ENCODE peak calls at places on chromosomes 2 and 18, in seven cellular contexts. T is upper lobe of right lung; A is naive thymus-derived CD4-positive, alpha-beta T cell; J is H7; Z is transverse colon; G is fibroblast of lung; N is psoas muscle. R is an unnamed sample.

GRCh38 chr2:29245742-29246387 is 130.7 kb downstream of the CLIP4 start:
- DNase-seq in T (no peak), A (no peak), J (no peak), Z (no peak), G (no peak), N (no peak), R (no peak)

GRCh38 chr2:143700865-143701264 is 571.6 kb downstream of the ARHGAP15 start:
- DNase-seq in T (no peak), A (no peak), J (no peak), Z (no peak), G (peak), N (no peak), R (no peak)

GRCh38 chr2:32235315-32235714 is 29.4 kb downstream of the NLRC4 start:
- DNase-seq in T (no peak), A (no peak), J (no peak), Z (no peak), G (peak), N (no peak), R (no peak)

GRCh38 chr2:234335676-234336228 is 161.1 kb downstream of the ARL4C start:
- DNase-seq in T (peak), A (no peak), J (no peak), Z (peak), G (peak), N (peak), R (peak)

GRCh38 chr2:74417763-74418162 is 3.7 kb downstream of the C2orf81 start:
- DNase-seq in T (no peak), A (no peak), J (peak), Z (no peak), G (no peak), N (no peak), R (no peak)

GRCh38 chr2:19541884-19542283 is 183.5 kb upstream of the OSR1 start:
- DNase-seq in T (no peak), A (no peak), J (peak), Z (no peak), G (no peak), N (no peak), R (no peak)

GRCh38 chr18:70600225-70600925 is 311.5 kb downstream of the SOCS6 start:
- DNase-seq in T (no peak), A (no peak), J (no peak), Z (no peak), G (no peak), N (no peak), R (no peak)

GRCh38 chr2:168155036-168155435 is 92.4 kb downstream of the STK39 start:
- DNase-seq in T (no peak), A (no peak), J (no peak), Z (no peak), G (peak), N (no peak), R (no peak)

GRCh38 chr2:201404699-201405275 is 46.5 kb downstream of the TRAK2 start:
- DNase-seq in T (no peak), A (no peak), J (no peak), Z (no peak), G (no peak), N (no peak), R (no peak)

GRCh38 chr2:218671077-218671653 is 637 bp downstream of the RNF25 start:
- DNase-seq in T (no peak), A (no peak), J (no peak), Z (no peak), G (peak), N (no peak), R (peak)

GRCh38 chr2:230643576-230644291 is 68.9 kb upstream of the CAB39 start:
- DNase-seq in T (peak), A (peak), J (no peak), Z (no peak), G (no peak), N (peak), R (peak)

GRCh38 chr2:241616168-241617125 is 20.5 kb downstream of the THAP4 start:
- DNase-seq in T (no peak), A (no peak), J (no peak), Z (no peak), G (no peak), N (no peak), R (no peak)
- H3K4me3 ChIP-seq in T (peak), A (peak), J (no peak), Z (peak), G (no peak), N (peak), R (no peak)

DNA sequence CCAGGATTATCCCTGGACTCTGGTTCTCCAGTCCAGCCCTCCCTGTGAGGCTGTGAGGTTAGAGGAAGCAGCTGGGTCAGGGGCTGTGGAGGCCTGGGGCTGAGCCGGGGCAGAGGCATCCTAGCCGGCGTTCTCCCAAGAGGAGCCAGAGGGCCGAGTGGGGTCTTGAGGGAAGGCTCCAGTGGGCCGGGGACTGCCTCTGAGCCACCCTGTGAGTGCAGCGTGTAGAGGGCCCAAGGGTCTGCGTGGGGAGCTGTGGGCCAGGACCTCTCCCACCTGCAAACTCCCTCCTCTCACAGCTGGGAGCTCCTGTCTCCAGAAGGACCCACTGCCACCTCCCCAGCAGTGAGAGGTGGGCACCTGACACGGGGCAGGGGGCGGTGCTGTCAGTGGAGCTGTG is 41.0 kb downstream of the GLI2 start:
- DNase-seq in T (no peak), A (no peak), J (peak), Z (no peak), G (no peak), N (no peak), R (no peak)
- H3K4me3 ChIP-seq in T (no peak), A (no peak), J (no peak), Z (no peak), G (no peak), N (no peak), R (no peak)

DNA sequence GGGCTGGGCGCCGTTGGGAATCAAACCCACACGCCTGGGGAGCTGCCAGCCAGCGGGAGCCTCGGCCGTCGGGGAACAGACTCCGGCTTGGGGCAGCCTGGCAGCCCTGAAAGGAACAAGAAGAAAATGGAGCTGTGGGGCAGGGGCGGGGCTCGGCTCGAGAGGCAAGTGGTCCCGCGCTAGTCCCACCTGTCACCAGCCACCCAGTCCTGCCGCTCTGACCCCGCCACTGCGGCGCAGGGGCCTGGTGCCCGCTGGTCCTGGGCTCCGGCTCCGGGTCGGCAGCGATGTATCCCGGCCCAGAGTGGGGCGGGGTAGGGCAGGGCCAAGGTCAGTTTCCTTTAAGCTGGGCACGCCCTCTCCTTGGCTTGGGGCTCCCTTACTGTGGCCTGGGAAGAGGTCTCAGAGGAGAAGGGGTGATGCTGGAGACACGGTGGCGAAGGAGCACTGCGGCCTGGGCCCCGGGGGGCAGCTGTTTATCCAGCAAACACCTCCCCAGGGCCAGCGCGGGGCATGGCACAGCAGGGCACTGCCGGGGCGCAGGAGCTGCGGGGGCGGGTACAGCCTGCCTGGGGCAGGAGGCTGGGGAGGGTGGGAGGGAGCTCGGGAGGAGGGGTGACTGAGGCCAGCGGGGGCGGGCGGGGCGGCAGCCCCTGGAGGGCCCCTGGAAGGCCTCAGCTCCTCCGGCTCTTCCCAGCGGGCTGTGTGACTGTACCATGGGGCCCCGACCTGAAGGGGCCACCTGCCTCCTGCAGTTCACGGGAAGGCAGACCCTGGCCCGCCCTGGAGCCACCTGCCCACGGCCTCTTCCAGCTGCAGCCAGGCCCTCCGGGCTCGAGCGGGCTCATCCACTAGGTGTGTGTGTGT is 15.6 kb downstream of the ODC1 start:
- DNase-seq in T (no peak), A (peak), J (peak), Z (peak), G (no peak), N (no peak), R (no peak)
- H3K4me3 ChIP-seq in T (peak), A (peak), J (no peak), Z (peak), G (no peak), N (no peak), R (peak)

GRCh38 chr18:22466608-22467390 is 49.1 kb upstream of the CTAGE1 start:
- DNase-seq in T (no peak), A (no peak), J (no peak), Z (no peak), G (peak), N (no peak), R (peak)
- H3K4me3 ChIP-seq in T (no peak), A (no peak), J (no peak), Z (no peak), G (no peak), N (no peak), R (no peak)

GRCh38 chr2:27080140-27080469 is 1.7 kb downstream of the EMILIN1 start:
- DNase-seq in T (no peak), A (no peak), J (no peak), Z (no peak), G (no peak), N (peak), R (no peak)
- H3K4me3 ChIP-seq in T (peak), A (no peak), J (no peak), Z (peak), G (peak), N (peak), R (peak)

GRCh38 chr18:8661754-8662573 is 43.4 kb upstream of the MTCL1 start:
- DNase-seq in T (peak), A (no peak), J (peak), Z (peak), G (peak), N (no peak), R (peak)
- H3K4me3 ChIP-seq in T (no peak), A (no peak), J (no peak), Z (no peak), G (no peak), N (no peak), R (no peak)

DNA sequence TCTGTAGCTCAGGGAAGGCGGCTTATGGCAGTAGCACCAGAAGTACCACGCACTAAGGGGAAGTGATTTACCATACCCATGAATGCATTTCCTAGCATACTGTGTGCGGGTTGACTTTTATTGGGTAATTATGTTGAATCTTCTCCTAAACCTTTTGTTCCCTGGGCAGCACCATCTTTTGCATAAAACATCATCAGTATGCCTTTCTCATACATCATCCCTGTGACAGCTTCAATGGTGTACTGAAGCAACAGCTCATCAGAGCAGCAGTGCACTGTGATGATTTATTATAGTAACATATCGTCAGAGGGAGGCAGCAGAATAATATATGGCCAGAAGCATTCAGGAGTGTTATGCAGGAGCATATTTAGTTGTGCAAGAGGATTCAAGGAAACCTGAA is 204.9 kb downstream of the CDH7 start:
- DNase-seq in T (no peak), A (no peak), J (no peak), Z (no peak), G (no peak), N (no peak), R (no peak)
- H3K4me3 ChIP-seq in T (no peak), A (no peak), J (no peak), Z (no peak), G (no peak), N (no peak), R (no peak)

DNA sequence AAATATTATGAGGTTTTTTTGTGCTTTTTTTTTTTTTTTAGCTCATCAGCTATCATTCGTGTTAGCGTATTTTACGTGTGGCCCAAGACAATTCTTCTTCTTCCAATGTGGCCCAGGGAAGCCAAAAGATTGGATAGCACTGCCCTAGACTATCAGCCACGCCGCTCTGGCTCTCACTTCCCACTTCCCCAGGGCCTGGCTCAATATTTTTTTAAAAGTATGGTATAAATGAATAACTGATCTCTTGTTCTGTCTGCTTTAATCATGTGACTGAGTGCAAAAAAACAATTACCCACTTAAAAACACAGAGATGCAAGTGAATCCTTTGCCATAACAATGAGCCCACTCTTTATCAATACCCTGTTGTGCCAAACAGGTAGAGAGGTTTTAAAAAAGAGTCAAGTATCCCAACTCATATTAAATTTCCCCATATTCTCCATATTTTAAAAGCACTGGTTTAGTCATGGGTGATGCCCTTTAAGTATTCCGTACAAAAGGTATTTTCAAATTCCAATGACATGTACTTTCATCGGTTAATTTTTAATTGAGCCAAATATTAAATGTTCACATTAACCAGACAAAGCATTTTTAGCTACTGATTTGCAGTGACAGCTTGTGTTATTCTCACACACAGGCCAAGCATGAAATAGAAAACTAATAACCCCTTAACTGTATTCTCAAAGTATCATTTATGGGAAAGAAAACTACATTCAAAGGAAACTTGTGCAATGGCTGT is 12.6 kb downstream of the BCL2 start:
- DNase-seq in T (no peak), A (no peak), J (no peak), Z (no peak), G (no peak), N (no peak), R (no peak)
- H3K4me3 ChIP-seq in T (no peak), A (no peak), J (no peak), Z (no peak), G (no peak), N (no peak), R (no peak)

R was measured in cardiac fibroblast.